ENCODE peak calls at places on chromosomes 7 and 10, in nine cellular contexts. H, M, U, R, F, O, Y, D and G are unnamed samples.

GRCh38 chr7:139548302-139549028 is 25.0 kb downstream of the CLEC2L start:
- DNase-seq in H (no peak), M (no peak), U (no peak), R (no peak), F (no peak), O (no peak), Y (no peak), D (no peak), G (no peak)

GRCh38 chr7:113764401-113765035 is 154.3 kb downstream of the PPP1R3A start:
- DNase-seq in H (no peak), M (no peak), U (no peak), R (no peak), F (no peak), O (no peak), Y (no peak), D (no peak), G (no peak)

GRCh38 chr10:129441391-129442009 is 25.5 kb upstream of the MGMT start:
- DNase-seq in H (no peak), M (no peak), U (no peak), R (peak; percentile 42), F (no peak), O (no peak), Y (no peak), D (no peak), G (no peak)

GRCh38 chr7:111640416-111640815 is 78.1 kb upstream of the IMMP2L start:
- DNase-seq in H (no peak), M (no peak), U (no peak), R (no peak), F (no peak), O (no peak), Y (no peak), D (no peak), G (no peak)

GRCh38 chr10:18505719-18506118 is 145.7 kb downstream of the NSUN6 start:
- DNase-seq in H (no peak), M (no peak), U (no peak), R (no peak), F (no peak), O (no peak), Y (no peak), D (no peak), G (no peak)

GRCh38 chr10:68271104-68271882 is 39.4 kb upstream of the ATOH7 start:
- DNase-seq in H (no peak), M (no peak), U (no peak), R (no peak), F (peak; percentile 10), O (no peak), Y (no peak), D (no peak), G (no peak)

GRCh38 chr10:17963431-17963830 is 11.7 kb downstream of the SLC39A12 start:
- DNase-seq in H (no peak), M (no peak), U (no peak), R (no peak), F (no peak), O (no peak), Y (no peak), D (no peak), G (no peak)

GRCh38 chr7:134804351-134804750 is 24.9 kb downstream of the CALD1 start:
- DNase-seq in H (no peak), M (no peak), U (no peak), R (peak; percentile 23), F (no peak), O (no peak), Y (no peak), D (no peak), G (no peak)

GRCh38 chr7:130490888-130491771 is 755 bp upstream of the MEST start:
- DNase-seq in H (peak; percentile 55), M (peak; percentile 23), U (no peak), R (peak; percentile 68), F (peak; percentile 62), O (no peak), Y (peak; percentile 80), D (no peak), G (peak; percentile 77)

GRCh38 chr7:77415474-77415821 is 701 bp downstream of the GSAP start:
- DNase-seq in H (no peak), M (no peak), U (peak; percentile 10), R (peak; percentile 45), F (no peak), O (no peak), Y (no peak), D (peak; percentile 19), G (no peak)

GRCh38 chr7:128247640-128248194 is 6.6 kb downstream of the LEP start:
- DNase-seq in H (no peak), M (no peak), U (no peak), R (no peak), F (peak; percentile 11), O (no peak), Y (no peak), D (no peak), G (peak; percentile 35)

GRCh38 chr7:64997927-64998391 is 7.1 kb upstream of the ZNF117 start:
- DNase-seq in H (no peak), M (no peak), U (no peak), R (peak; percentile 57), F (peak; percentile 8), O (no peak), Y (no peak), D (peak; percentile 84), G (no peak)

GRCh38 chr10:116169782-116170181 is 103.2 kb downstream of the GFRA1 start:
- DNase-seq in H (no peak), M (no peak), U (no peak), R (no peak), F (no peak), O (no peak), Y (no peak), D (no peak), G (no peak)

GRCh38 chr10:102651455-102652169 is 7.3 kb downstream of the TRIM8 start:
- DNase-seq in H (no peak), M (no peak), U (no peak), R (no peak), F (no peak), O (no peak), Y (no peak), D (no peak), G (no peak)

GRCh38 chr7:40306025-40306424 is 171.2 kb downstream of the SUGCT start:
- DNase-seq in H (no peak), M (no peak), U (no peak), R (no peak), F (peak; percentile 62), O (no peak), Y (no peak), D (no peak), G (no peak)

GRCh38 chr10:30435068-30435422 is 1.1 kb downstream of the MAP3K8 start:
- DNase-seq in H (no peak), M (no peak), U (no peak), R (no peak), F (peak; percentile 85), O (no peak), Y (no peak), D (peak; percentile 24), G (peak; percentile 83)

GRCh38 chr7:130329466-130329865 is 15.2 kb upstream of the CPA5 start:
- DNase-seq in H (no peak), M (no peak), U (no peak), R (no peak), F (no peak), O (peak; percentile 55), Y (no peak), D (no peak), G (no peak)

GRCh38 chr7:16739863-16740622 is 13.5 kb upstream of the TSPAN13 start:
- DNase-seq in H (no peak), M (no peak), U (no peak), R (no peak), F (peak; percentile 99), O (no peak), Y (peak; percentile 46), D (no peak), G (peak; percentile 98)

GRCh38 chr10:79422178-79422892 is 23.1 kb downstream of the ZCCHC24 start:
- DNase-seq in H (no peak), M (no peak), U (no peak), R (no peak), F (peak; percentile 97), O (no peak), Y (peak; percentile 72), D (no peak), G (peak; percentile 87)

GRCh38 chr7:50711271-50712175 is 71.2 kb downstream of the GRB10 start:
- DNase-seq in H (no peak), M (no peak), U (no peak), R (no peak), F (peak; percentile 22), O (no peak), Y (no peak), D (no peak), G (no peak)

GRCh38 chr7:8214162-8214897 is 47.6 kb downstream of the ICA1 start:
- DNase-seq in H (no peak), M (no peak), U (no peak), R (no peak), F (peak; percentile 70), O (peak; percentile 15), Y (no peak), D (no peak), G (peak; percentile 73)